ENCODE peak calls at places on chromosomes 7 and 10, in eight cellular contexts. One of them, this sample, is unnamed.

GRCh38 chr7:107998660-107999480 is 4.1 kb downstream of the LAMB1 start:
- DNase-seq in esophagus muscularis mucosa: no peak
- DNase-seq in spleen: no peak
- DNase-seq in A549: no peak
- DNase-seq in testis: no peak
- DNase-seq in tibial nerve: no peak
- DNase-seq in uterus: no peak
- DNase-seq in IMR-90: no peak
- DNase-seq in this sample: no peak

GRCh38 chr7:134452991-134453473 is 5.9 kb downstream of the AKR1B1 start:
- DNase-seq in esophagus muscularis mucosa: no peak
- DNase-seq in spleen: no peak
- DNase-seq in A549: no peak
- DNase-seq in testis: no peak
- DNase-seq in tibial nerve: no peak
- DNase-seq in uterus: no peak
- DNase-seq in IMR-90: no peak
- DNase-seq in this sample: peak; percentile 74

GRCh38 chr7:115087437-115087836 is 165.5 kb downstream of the MDFIC start:
- DNase-seq in esophagus muscularis mucosa: no peak
- DNase-seq in spleen: no peak
- DNase-seq in A549: no peak
- DNase-seq in testis: no peak
- DNase-seq in tibial nerve: peak; percentile 57
- DNase-seq in uterus: peak; percentile 36
- DNase-seq in IMR-90: peak; percentile 92
- DNase-seq in this sample: peak; percentile 43

GRCh38 chr7:79245623-79246249 is 207.7 kb downstream of the MAGI2 start:
- DNase-seq in esophagus muscularis mucosa: no peak
- DNase-seq in spleen: no peak
- DNase-seq in A549: no peak
- DNase-seq in testis: no peak
- DNase-seq in tibial nerve: no peak
- DNase-seq in uterus: no peak
- DNase-seq in IMR-90: no peak
- DNase-seq in this sample: no peak

GRCh38 chr7:137930616-137931015 is 71.3 kb downstream of the CREB3L2 start:
- DNase-seq in esophagus muscularis mucosa: no peak
- DNase-seq in spleen: no peak
- DNase-seq in A549: no peak
- DNase-seq in testis: no peak
- DNase-seq in tibial nerve: no peak
- DNase-seq in uterus: no peak
- DNase-seq in IMR-90: peak; percentile 97
- DNase-seq in this sample: no peak

GRCh38 chr7:25615005-25615404 is 386.7 kb upstream of the NPVF start:
- DNase-seq in esophagus muscularis mucosa: no peak
- DNase-seq in spleen: no peak
- DNase-seq in A549: no peak
- DNase-seq in testis: no peak
- DNase-seq in tibial nerve: no peak
- DNase-seq in uterus: no peak
- DNase-seq in IMR-90: no peak
- DNase-seq in this sample: no peak

GRCh38 chr7:43758029-43758860 is at the start of gene BLVRA:
- DNase-seq in esophagus muscularis mucosa: peak; percentile 92
- DNase-seq in spleen: peak; percentile 95
- DNase-seq in A549: peak; percentile 90
- DNase-seq in testis: peak; percentile 67
- DNase-seq in tibial nerve: peak; percentile 43
- DNase-seq in uterus: peak; percentile 62
- DNase-seq in IMR-90: peak; percentile 18
- DNase-seq in this sample: peak; percentile 74

GRCh38 chr10:58514102-58514472 is 1.4 kb downstream of the BICC1 start:
- DNase-seq in esophagus muscularis mucosa: no peak
- DNase-seq in spleen: no peak
- DNase-seq in A549: no peak
- DNase-seq in testis: no peak
- DNase-seq in tibial nerve: no peak
- DNase-seq in uterus: no peak
- DNase-seq in IMR-90: no peak
- DNase-seq in this sample: no peak

GRCh38 chr10:5442990-5443370 is 30.6 kb downstream of the NET1 start:
- DNase-seq in esophagus muscularis mucosa: no peak
- DNase-seq in spleen: no peak
- DNase-seq in A549: no peak
- DNase-seq in testis: no peak
- DNase-seq in tibial nerve: no peak
- DNase-seq in uterus: no peak
- DNase-seq in IMR-90: no peak
- DNase-seq in this sample: no peak

GRCh38 chr10:27447540-27447939 is 56.6 kb upstream of the RAB18 start:
- DNase-seq in esophagus muscularis mucosa: peak; percentile 34
- DNase-seq in spleen: no peak
- DNase-seq in A549: no peak
- DNase-seq in testis: no peak
- DNase-seq in tibial nerve: no peak
- DNase-seq in uterus: no peak
- DNase-seq in IMR-90: no peak
- DNase-seq in this sample: no peak

GRCh38 chr7:149126662-149127321 is 668 bp upstream of the ZNF425 start:
- DNase-seq in esophagus muscularis mucosa: no peak
- DNase-seq in spleen: peak; percentile 94
- DNase-seq in A549: peak; percentile 63
- DNase-seq in testis: peak; percentile 58
- DNase-seq in tibial nerve: no peak
- DNase-seq in uterus: no peak
- DNase-seq in IMR-90: peak; percentile 7
- DNase-seq in this sample: peak; percentile 58

GRCh38 chr7:76394962-76395361 is 14.5 kb downstream of the SSC4D start:
- DNase-seq in esophagus muscularis mucosa: no peak
- DNase-seq in spleen: no peak
- DNase-seq in A549: no peak
- DNase-seq in testis: no peak
- DNase-seq in tibial nerve: no peak
- DNase-seq in uterus: no peak
- DNase-seq in IMR-90: no peak
- DNase-seq in this sample: no peak

GRCh38 chr10:118595598-118596425 is at the start of gene PRLHR:
- DNase-seq in esophagus muscularis mucosa: no peak
- DNase-seq in spleen: no peak
- DNase-seq in A549: peak; percentile 35
- DNase-seq in testis: peak; percentile 34
- DNase-seq in tibial nerve: no peak
- DNase-seq in uterus: peak; percentile 51
- DNase-seq in IMR-90: peak; percentile 10
- DNase-seq in this sample: peak; percentile 16

GRCh38 chr10:113992601-113993011 is 51.1 kb upstream of the ADRB1 start:
- DNase-seq in esophagus muscularis mucosa: no peak
- DNase-seq in spleen: no peak
- DNase-seq in A549: no peak
- DNase-seq in testis: no peak
- DNase-seq in tibial nerve: no peak
- DNase-seq in uterus: no peak
- DNase-seq in IMR-90: no peak
- DNase-seq in this sample: no peak

GRCh38 chr7:36967387-36967786 is 243.1 kb upstream of the AOAH start:
- DNase-seq in esophagus muscularis mucosa: no peak
- DNase-seq in spleen: no peak
- DNase-seq in A549: peak; percentile 49
- DNase-seq in testis: peak; percentile 77
- DNase-seq in tibial nerve: peak; percentile 40
- DNase-seq in uterus: peak; percentile 60
- DNase-seq in IMR-90: peak; percentile 62
- DNase-seq in this sample: peak; percentile 46

GRCh38 chr10:118810796-118811195 is 56.0 kb upstream of the CACUL1 start:
- DNase-seq in esophagus muscularis mucosa: no peak
- DNase-seq in spleen: no peak
- DNase-seq in A549: no peak
- DNase-seq in testis: no peak
- DNase-seq in tibial nerve: no peak
- DNase-seq in uterus: no peak
- DNase-seq in IMR-90: no peak
- DNase-seq in this sample: no peak

GRCh38 chr10:80540644-80541143 is 3.0 kb downstream of the SH2D4B start:
- DNase-seq in esophagus muscularis mucosa: peak; percentile 84
- DNase-seq in spleen: no peak
- DNase-seq in A549: no peak
- DNase-seq in testis: no peak
- DNase-seq in tibial nerve: no peak
- DNase-seq in uterus: no peak
- DNase-seq in IMR-90: no peak
- DNase-seq in this sample: no peak
- H3K4me3 ChIP-seq in esophagus muscularis mucosa: no peak overlapping the region
- H3K4me3 ChIP-seq in spleen: no peak overlapping the region
- H3K4me3 ChIP-seq in A549: no peak overlapping the region
- H3K4me3 ChIP-seq in testis: no peak overlapping the region
- H3K4me3 ChIP-seq in tibial nerve: no peak overlapping the region
- H3K4me3 ChIP-seq in uterus: no peak overlapping the region
- H3K4me3 ChIP-seq in IMR-90: no peak overlapping the region
- H3K4me3 ChIP-seq in this sample: no peak overlapping the region

GRCh38 chr7:3162286-3162685 is 118.6 kb upstream of the CARD11 start:
- DNase-seq in esophagus muscularis mucosa: no peak
- DNase-seq in spleen: no peak
- DNase-seq in A549: no peak
- DNase-seq in testis: no peak
- DNase-seq in tibial nerve: no peak
- DNase-seq in uterus: no peak
- DNase-seq in IMR-90: peak; percentile 7
- DNase-seq in this sample: no peak
- H3K4me1 ChIP-seq in esophagus muscularis mucosa: no peaks in the 10 kb centered on the region
- H3K4me1 ChIP-seq in spleen: no peaks in the 10 kb centered on the region
- H3K4me1 ChIP-seq in A549: no peaks in the 10 kb centered on the region
- H3K4me1 ChIP-seq in testis: no peaks in the 10 kb centered on the region
- H3K4me1 ChIP-seq in tibial nerve: no peaks in the 10 kb centered on the region
- H3K4me1 ChIP-seq in uterus: no peaks in the 10 kb centered on the region
- H3K4me1 ChIP-seq in IMR-90: no peaks in the 10 kb centered on the region
- H3K4me1 ChIP-seq in this sample: no peaks in the 10 kb centered on the region

GRCh38 chr10:32983333-32983909 is 25.4 kb upstream of the ITGB1 start:
- DNase-seq in esophagus muscularis mucosa: no peak
- DNase-seq in spleen: no peak
- DNase-seq in A549: peak; percentile 72
- DNase-seq in testis: no peak
- DNase-seq in tibial nerve: no peak
- DNase-seq in uterus: peak; percentile 60
- DNase-seq in IMR-90: peak; percentile 97
- DNase-seq in this sample: no peak

GRCh38 chr10:32985341-32985764 is 27.3 kb upstream of the ITGB1 start:
- DNase-seq in esophagus muscularis mucosa: no peak
- DNase-seq in spleen: no peak
- DNase-seq in A549: no peak
- DNase-seq in testis: no peak
- DNase-seq in tibial nerve: no peak
- DNase-seq in uterus: no peak
- DNase-seq in IMR-90: no peak
- DNase-seq in this sample: no peak

GRCh38 chr10:32982911-32983310 is 24.9 kb upstream of the ITGB1 start:
- DNase-seq in esophagus muscularis mucosa: no peak
- DNase-seq in spleen: no peak
- DNase-seq in A549: no peak
- DNase-seq in testis: no peak
- DNase-seq in tibial nerve: no peak
- DNase-seq in uterus: no peak
- DNase-seq in IMR-90: peak; percentile 55
- DNase-seq in this sample: no peak

GRCh38 chr10:32985781-32986350 is 27.8 kb upstream of the ITGB1 start:
- DNase-seq in esophagus muscularis mucosa: no peak
- DNase-seq in spleen: no peak
- DNase-seq in A549: no peak
- DNase-seq in testis: no peak
- DNase-seq in tibial nerve: no peak
- DNase-seq in uterus: no peak
- DNase-seq in IMR-90: peak; percentile 91
- DNase-seq in this sample: no peak

DNA sequence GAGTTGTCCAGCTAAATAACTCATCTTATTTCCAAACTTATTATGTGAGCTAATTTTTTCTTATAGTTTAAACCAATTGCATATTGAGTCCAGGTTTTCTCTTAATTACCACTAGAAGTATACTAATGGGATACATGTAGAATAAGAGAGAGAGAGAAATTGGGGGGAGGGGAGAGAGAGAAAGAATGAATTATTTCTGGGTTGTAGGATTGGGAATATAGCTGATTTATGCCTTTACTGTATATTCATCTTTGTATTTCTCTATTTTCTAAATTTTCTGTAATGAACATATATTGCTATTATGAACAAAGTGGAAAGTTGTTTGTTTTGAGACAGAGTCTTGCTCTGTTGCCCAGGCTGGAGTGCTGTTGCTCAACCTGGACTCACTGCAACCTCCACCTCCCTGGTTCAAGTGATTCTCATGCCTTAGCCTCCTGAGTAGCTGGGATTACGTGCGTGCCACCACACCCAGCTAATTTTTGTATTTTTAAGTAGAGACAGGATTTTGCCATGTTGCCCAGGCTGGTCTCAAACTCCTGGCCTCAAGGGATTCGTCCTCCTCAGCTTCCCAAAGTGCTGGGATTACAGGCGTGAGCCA is 26.1 kb upstream of the ITGB1 start:
- DNase-seq in esophagus muscularis mucosa: no peak
- DNase-seq in spleen: no peak
- DNase-seq in A549: no peak
- DNase-seq in testis: no peak
- DNase-seq in tibial nerve: no peak
- DNase-seq in uterus: no peak
- DNase-seq in IMR-90: no peak
- DNase-seq in this sample: no peak
- TF ChIP-seq POLR2A in esophagus muscularis mucosa: no peak
- TF ChIP-seq POLR2A in spleen: no peak
- TF ChIP-seq POLR2A in A549: no peak
- TF ChIP-seq POLR2A in testis: no peak
- TF ChIP-seq POLR2A in tibial nerve: no peak
- TF ChIP-seq POLR2A in uterus: no peak
- TF ChIP-seq POLR2A in IMR-90: no peak
- TF ChIP-seq POLR2A in this sample: no peak

GRCh38 chr7:131517218-131517923 is 39.1 kb downstream of the PODXL start:
- DNase-seq in esophagus muscularis mucosa: no peak
- DNase-seq in spleen: no peak
- DNase-seq in A549: no peak
- DNase-seq in testis: no peak
- DNase-seq in tibial nerve: no peak
- DNase-seq in uterus: no peak
- DNase-seq in IMR-90: no peak
- DNase-seq in this sample: peak; percentile 47

GRCh38 chr7:131511774-131512535 is 44.5 kb downstream of the PODXL start:
- DNase-seq in esophagus muscularis mucosa: peak; percentile 86
- DNase-seq in spleen: no peak
- DNase-seq in A549: no peak
- DNase-seq in testis: peak; percentile 28
- DNase-seq in tibial nerve: no peak
- DNase-seq in uterus: no peak
- DNase-seq in IMR-90: no peak
- DNase-seq in this sample: no peak

GRCh38 chr7:131509781-131510180 is 46.6 kb downstream of the PODXL start:
- DNase-seq in esophagus muscularis mucosa: no peak
- DNase-seq in spleen: no peak
- DNase-seq in A549: no peak
- DNase-seq in testis: no peak
- DNase-seq in tibial nerve: no peak
- DNase-seq in uterus: no peak
- DNase-seq in IMR-90: no peak
- DNase-seq in this sample: no peak

GRCh38 chr7:131511071-131511470 is 45.4 kb downstream of the PODXL start:
- DNase-seq in esophagus muscularis mucosa: peak; percentile 86
- DNase-seq in spleen: no peak
- DNase-seq in A549: no peak
- DNase-seq in testis: no peak
- DNase-seq in tibial nerve: no peak
- DNase-seq in uterus: no peak
- DNase-seq in IMR-90: no peak
- DNase-seq in this sample: no peak

GRCh38 chr7:131513245-131514061 is 43.0 kb downstream of the PODXL start:
- DNase-seq in esophagus muscularis mucosa: peak; percentile 96
- DNase-seq in spleen: peak; percentile 93
- DNase-seq in A549: peak; percentile 84
- DNase-seq in testis: peak; percentile 92
- DNase-seq in tibial nerve: peak; percentile 86
- DNase-seq in uterus: peak; percentile 82
- DNase-seq in IMR-90: peak; percentile 81
- DNase-seq in this sample: peak; percentile 93
- H3K4me3 ChIP-seq in esophagus muscularis mucosa: no peak overlapping the region
- H3K4me3 ChIP-seq in spleen: no peak overlapping the region
- H3K4me3 ChIP-seq in A549: no peak overlapping the region
- H3K4me3 ChIP-seq in testis: no peak overlapping the region
- H3K4me3 ChIP-seq in tibial nerve: no peak overlapping the region
- H3K4me3 ChIP-seq in uterus: no peak overlapping the region
- H3K4me3 ChIP-seq in IMR-90: no peak overlapping the region
- H3K4me3 ChIP-seq in this sample: no peak overlapping the region

This sample was measured in thyroid gland.